ENCODE peak calls at places on chromosomes 5 and 9, in seven cellular contexts. O is CD4-positive, alpha-beta memory T cell; N is heart left ventricle; Y is HFF-Myc; L is putamen; P is NCI-H774; T is stimulated activated CD4-positive, alpha-beta T cell treated with anti-CD3 and anti-CD28 coated beads, Interleukin-15, amount 100 ng/mL, for 1 hour. X is an unnamed sample.

GRCh38 chr5:8730194-8730593 is 815.7 kb downstream of the SEMA5A start:
- DNase-seq in N (no peak), T (no peak), O (no peak), P (no peak), Y (no peak), L (no peak), X (no peak)

GRCh38 chr9:4936823-4937222 is 48.2 kb upstream of the JAK2 start:
- DNase-seq in N (no peak), T (no peak), P (no peak), O (no peak), L (no peak), Y (no peak), X (no peak)

GRCh38 chr9:99322299-99322698 is 100.2 kb downstream of the SEC61B start:
- DNase-seq in Y (no peak), P (no peak), T (no peak), O (no peak), L (no peak), N (no peak), X (no peak)

GRCh38 chr5:181187500-181188213 is 17.3 kb downstream of the TRIM7 start:
- DNase-seq in O (no peak), T (no peak), Y (no peak), L (peak), N (peak), P (no peak), X (peak)

GRCh38 chr5:130715541-130715940 is 449.5 kb downstream of the HINT1 start:
- DNase-seq in N (no peak), Y (no peak), P (no peak), O (no peak), T (no peak), L (no peak), X (no peak)

GRCh38 chr9:130835441-130836298 is 616 bp downstream of the ABL1 start:
- DNase-seq in Y (no peak), N (peak), P (peak), L (no peak), T (no peak), O (peak), X (peak)

GRCh38 chr5:8585230-8586018 is 716.5 kb downstream of the MTRR start:
- DNase-seq in P (no peak), N (no peak), O (no peak), T (no peak), Y (no peak), L (no peak), X (no peak)

GRCh38 chr5:111631328-111631727 is 119.0 kb upstream of the STARD4 start:
- DNase-seq in Y (no peak), T (no peak), O (no peak), N (no peak), L (no peak), P (no peak), X (no peak)

GRCh38 chr5:170743876-170744212 is 39.7 kb upstream of the GABRP start:
- DNase-seq in L (no peak), P (no peak), N (no peak), T (no peak), O (no peak), Y (no peak), X (no peak)

X was measured in thyroid gland.